ENCODE peak calls at places on chromosomes 3 and 15, in six cellular contexts. Q, N, K, F, I and M are unnamed samples.

GRCh38 chr3:48186993-48187578 is 1.1 kb downstream of the CDC25A start:
- DNase-seq in N (no peak), I (no peak), K (peak), Q (no peak), F (peak), M (peak)

GRCh38 chr3:54042259-54042823 is 80.0 kb upstream of the CACNA2D3 start:
- DNase-seq in F (no peak), I (no peak), Q (no peak), N (no peak), K (no peak), M (no peak)

GRCh38 chr15:74432968-74433591 is 678 bp downstream of the SEMA7A start:
- DNase-seq in N (no peak), F (no peak), I (no peak), Q (no peak), K (no peak), M (no peak)

GRCh38 chr3:165181556-165181955 is 14.6 kb downstream of the SLITRK3 start:
- DNase-seq in N (no peak), K (no peak), I (no peak), F (no peak), Q (no peak), M (no peak)

GRCh38 chr3:71568217-71568616 is 15.3 kb downstream of the FOXP1 start:
- DNase-seq in K (no peak), I (no peak), Q (no peak), F (no peak), N (no peak), M (no peak)

GRCh38 chr15:81288040-81288439 is 35.9 kb downstream of the STARD5 start:
- DNase-seq in I (no peak), F (no peak), N (no peak), Q (no peak), K (no peak), M (no peak)

GRCh38 chr3:139332092-139332491 is 11.7 kb upstream of the MRPS22 start:
- DNase-seq in F (no peak), I (no peak), N (no peak), K (no peak), Q (no peak), M (no peak)

GRCh38 chr3:120982608-120983320 is 74.8 kb downstream of the STXBP5L start:
- DNase-seq in Q (no peak), I (no peak), K (no peak), F (no peak), N (no peak), M (no peak)

GRCh38 chr3:112635674-112636073 is 5.3 kb downstream of the CCDC80 start:
- DNase-seq in F (peak), I (peak), Q (no peak), K (peak), N (no peak), M (peak)

GRCh38 chr15:43748376-43748775 is 2.1 kb downstream of the PDIA3 start:
- DNase-seq in N (peak), K (peak), F (peak), Q (no peak), I (no peak), M (peak)

GRCh38 chr15:80977627-80978036 is 12.0 kb downstream of the MESD start:
- DNase-seq in Q (peak), K (peak), I (peak), N (peak), F (peak), M (peak)

GRCh38 chr15:70262171-70262570 is 164.5 kb upstream of the TLE3 start:
- DNase-seq in F (no peak), I (no peak), Q (no peak), K (no peak), N (no peak), M (no peak)

GRCh38 chr15:99014803-99015676 is 7.4 kb upstream of the PGPEP1L start:
- DNase-seq in F (peak), I (peak), K (peak), Q (peak), N (peak), M (peak)

GRCh38 chr15:28861031-28861534 is 12.6 kb upstream of the GOLGA6L7 start:
- DNase-seq in K (no peak), F (peak), N (no peak), I (no peak), Q (no peak), M (peak)

GRCh38 chr15:79403501-79403900 is 28.6 kb upstream of the MINAR1 start:
- DNase-seq in F (no peak), Q (no peak), I (no peak), K (no peak), N (no peak), M (no peak)

GRCh38 chr3:9750556-9751411 is 1.0 kb downstream of the OGG1 start:
- DNase-seq in K (peak), I (no peak), Q (no peak), F (no peak), N (peak), M (no peak)

GRCh38 chr15:47442366-47442765 is 274.9 kb upstream of the SEMA6D start:
- DNase-seq in F (peak), I (no peak), N (no peak), K (no peak), Q (no peak), M (no peak)
- H3K4me3 ChIP-seq in F (no peak), I (no peak), N (no peak), K (no peak), Q (no peak), M (no peak)

DNA sequence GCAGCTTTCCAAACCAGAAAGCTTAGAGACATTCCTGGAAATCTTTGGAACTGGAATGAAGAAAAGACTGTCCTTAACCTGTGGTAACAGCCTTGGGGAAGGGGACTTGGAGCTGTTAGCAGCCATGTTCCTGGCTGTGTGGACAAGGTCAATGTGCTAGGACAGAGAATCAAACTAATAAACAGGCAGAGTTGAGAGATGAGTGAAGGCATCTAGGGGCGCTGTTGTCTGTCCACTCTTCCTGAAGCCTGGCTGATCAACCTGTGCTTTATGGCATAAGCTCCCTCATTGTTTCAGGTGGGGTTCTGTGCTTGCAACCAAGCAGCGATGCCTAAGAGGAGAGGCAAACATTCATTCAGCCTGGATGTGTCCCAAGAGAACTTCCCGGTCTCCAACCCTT is 19.3 kb downstream of the ZNF860 start:
- DNase-seq in I (no peak), Q (no peak), F (no peak), N (no peak), K (no peak), M (no peak)
- TF ChIP-seq CTCF in I (no peak), Q (no peak), F (no peak), N (no peak), K (no peak), M (no peak)

GRCh38 chr3:154990543-154990942 is 89.6 kb upstream of the MME start:
- DNase-seq in K (no peak), I (no peak), F (no peak), Q (no peak), N (no peak), M (no peak)

GRCh38 chr3:154987846-154988245 is 92.3 kb upstream of the MME start:
- DNase-seq in F (no peak), I (no peak), N (no peak), Q (no peak), K (no peak), M (no peak)

GRCh38 chr3:154992655-154993054 is 87.5 kb upstream of the MME start:
- DNase-seq in N (no peak), K (no peak), Q (no peak), I (no peak), F (no peak), M (no peak)
- H3K4me3 ChIP-seq in N (no peak), K (no peak), Q (no peak), I (no peak), F (no peak), M (no peak)

GRCh38 chr3:27279153-27279552 is 90.0 kb downstream of the NEK10 start:
- DNase-seq in N (no peak), Q (no peak), I (no peak), F (peak), K (peak), M (peak)
- TF ChIP-seq CTCF in N (peak), Q (peak), I (no peak), F (peak), K (peak), M (peak)

GRCh38 chr15:89413877-89414276 is 79.3 kb upstream of the POLG start:
- DNase-seq in N (no peak), Q (no peak), F (no peak), K (no peak), I (no peak), M (no peak)

GRCh38 chr15:89409184-89409992 is 74.8 kb upstream of the POLG start:
- DNase-seq in F (no peak), I (no peak), N (no peak), Q (no peak), K (no peak), M (no peak)

GRCh38 chr15:89409993-89410767 is 75.6 kb upstream of the POLG start:
- DNase-seq in F (no peak), N (no peak), I (no peak), Q (no peak), K (no peak), M (no peak)

GRCh38 chr15:89414571-89414970 is 79.9 kb upstream of the POLG start:
- DNase-seq in N (no peak), F (no peak), K (no peak), I (no peak), Q (no peak), M (no peak)

GRCh38 chr15:89412906-89413411 is 78.3 kb upstream of the POLG start:
- DNase-seq in N (no peak), Q (no peak), F (no peak), I (no peak), K (no peak), M (no peak)
- H3K4me3 ChIP-seq in N (no peak), Q (no peak), F (no peak), I (no peak), K (no peak), M (no peak)

GRCh38 chr3:129230311-129231019 is 18.9 kb upstream of the COPG1 start:
- DNase-seq in I (no peak), K (peak), F (peak), N (peak), Q (no peak), M (peak)

GRCh38 chr3:129226374-129226773 is 23.0 kb upstream of the COPG1 start:
- DNase-seq in F (peak), I (peak), K (peak), Q (peak), N (no peak), M (peak)

GRCh38 chr3:129231331-129232119 is 17.9 kb upstream of the COPG1 start:
- DNase-seq in Q (no peak), K (no peak), I (no peak), F (no peak), N (no peak), M (no peak)

GRCh38 chr3:129224984-129225393 is 24.4 kb upstream of the COPG1 start:
- DNase-seq in K (peak), I (peak), Q (peak), N (no peak), F (peak), M (peak)

DNA sequence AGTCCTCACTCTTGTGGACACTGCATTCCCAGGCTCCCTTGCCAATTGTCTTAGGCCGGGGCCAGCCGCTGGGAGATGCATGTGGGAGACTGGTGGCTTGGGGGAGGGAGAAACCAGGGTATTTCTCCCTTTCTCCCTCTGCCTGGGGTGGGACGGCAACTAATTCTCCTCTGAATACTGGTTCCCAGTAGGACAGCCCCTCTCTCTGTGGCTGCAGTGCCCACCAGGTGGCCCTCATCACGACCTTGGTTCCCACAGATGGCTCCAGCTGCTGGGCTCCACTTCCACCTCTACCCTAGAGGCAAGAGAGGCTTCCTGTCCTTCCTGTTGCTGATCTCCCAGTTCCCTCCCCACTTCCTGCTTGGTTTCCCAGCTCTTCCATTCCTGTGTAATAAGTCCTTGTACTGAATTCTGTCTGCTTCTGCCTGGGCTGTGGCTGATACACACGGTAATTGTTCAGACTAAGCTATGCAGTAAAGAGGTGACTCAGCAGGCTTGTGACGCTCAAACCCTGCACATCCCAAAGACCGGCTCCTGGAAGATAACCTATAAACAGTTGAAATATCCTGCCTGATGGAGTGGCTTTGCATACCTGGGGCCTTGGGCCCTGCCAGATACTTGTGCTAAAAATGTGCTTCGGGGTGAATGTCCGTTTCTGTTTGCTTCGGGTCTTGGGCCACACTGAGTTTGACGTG is 20.4 kb upstream of the COPG1 start:
- DNase-seq in N (no peak), I (no peak), F (peak), Q (peak), K (peak), M (peak)
- TF ChIP-seq CTCF in N (no peak), I (no peak), F (peak), Q (peak), K (peak), M (no peak)